ENCODE peak calls at places on chromosomes 16 and 17, in nine cellular contexts. C, X, R, M, G, I, V, Q and W are unnamed samples.
A peak's percentile ranks its signal among the peaks of the same experiment; 100 is the strongest.

GRCh38 chr16:51024703-51025102 is 126.4 kb downstream of the SALL1 start:
- DNase-seq in C (no peak), X (no peak), R (no peak), M (no peak), G (no peak), I (no peak), V (no peak), Q (no peak), W (no peak)

GRCh38 chr17:33106525-33107162 is 115.0 kb downstream of the SPACA3 start:
- DNase-seq in C (no peak), X (no peak), R (no peak), M (no peak), G (no peak), I (no peak), V (no peak), Q (no peak), W (no peak)

GRCh38 chr17:43430936-43431649 is 32.3 kb downstream of the ARL4D start:
- DNase-seq in C (peak; percentile 47), X (no peak), R (no peak), M (no peak), G (no peak), I (no peak), V (no peak), Q (no peak), W (peak; percentile 70)

GRCh38 chr16:50497592-50497991 is 50.6 kb upstream of the NKD1 start:
- DNase-seq in C (peak; percentile 29), X (no peak), R (no peak), M (no peak), G (no peak), I (no peak), V (no peak), Q (peak; percentile 46), W (no peak)

GRCh38 chr17:58224315-58224714 is 5.3 kb upstream of the MKS1 start:
- DNase-seq in C (no peak), X (no peak), R (peak; percentile 17), M (no peak), G (peak; percentile 47), I (no peak), V (no peak), Q (peak; percentile 54), W (no peak)

GRCh38 chr16:81275795-81276194 is 37.3 kb downstream of the BCO1 start:
- DNase-seq in C (no peak), X (no peak), R (no peak), M (no peak), G (no peak), I (no peak), V (no peak), Q (no peak), W (peak; percentile 17)

GRCh38 chr17:28925912-28926365 is 23.1 kb upstream of the DHRS13 start:
- DNase-seq in C (no peak), X (no peak), R (peak; percentile 86), M (no peak), G (no peak), I (no peak), V (no peak), Q (peak; percentile 90), W (no peak)

GRCh38 chr16:73053379-73054130 is 5.6 kb upstream of the ZFHX3 start:
- DNase-seq in C (peak; percentile 73), X (no peak), R (no peak), M (no peak), G (peak; percentile 78), I (no peak), V (no peak), Q (peak; percentile 71), W (no peak)

GRCh38 chr16:69626256-69626655 is 60.5 kb downstream of the NFAT5 start:
- DNase-seq in C (no peak), X (no peak), R (no peak), M (no peak), G (peak; percentile 23), I (no peak), V (no peak), Q (peak; percentile 38), W (no peak)

GRCh38 chr16:70396209-70396904 is 42.5 kb downstream of the ST3GAL2 start:
- DNase-seq in C (no peak), X (no peak), R (peak; percentile 46), M (no peak), G (no peak), I (no peak), V (no peak), Q (peak; percentile 52), W (peak; percentile 68)

GRCh38 chr16:590165-590874 is 454 bp downstream of the RAB40C start:
- DNase-seq in C (peak; percentile 65), X (no peak), R (no peak), M (no peak), G (no peak), I (no peak), V (no peak), Q (peak; percentile 54), W (no peak)

GRCh38 chr16:57984443-57985203 is 13.7 kb upstream of the CNGB1 start:
- DNase-seq in C (peak; percentile 99), X (peak; percentile 88), R (no peak), M (peak; percentile 85), G (peak; percentile 69), I (peak; percentile 67), V (no peak), Q (peak; percentile 95), W (peak; percentile 42)

GRCh38 chr17:79574108-79574507 is 36.7 kb downstream of the RBFOX3 start:
- DNase-seq in C (no peak), X (no peak), R (no peak), M (no peak), G (no peak), I (no peak), V (no peak), Q (no peak), W (no peak)

GRCh38 chr16:73050115-73051099 is 2.5 kb upstream of the ZFHX3 start:
- DNase-seq in C (no peak), X (no peak), R (no peak), M (no peak), G (no peak), I (no peak), V (no peak), Q (no peak), W (no peak)

GRCh38 chr17:50842506-50843149 is 7.2 kb downstream of the WFIKKN2 start:
- DNase-seq in C (peak; percentile 53), X (no peak), R (no peak), M (no peak), G (no peak), I (no peak), V (no peak), Q (no peak), W (no peak)

GRCh38 chr17:45351831-45352230 is 35.0 kb upstream of the MAP3K14 start:
- DNase-seq in C (no peak), X (no peak), R (no peak), M (no peak), G (no peak), I (no peak), V (no peak), Q (no peak), W (no peak)

GRCh38 chr16:265002-265529 is 10.7 kb downstream of the RGS11 start:
- DNase-seq in C (no peak), X (no peak), R (no peak), M (no peak), G (no peak), I (no peak), V (no peak), Q (no peak), W (no peak)